ENCODE peak calls at places on chromosomes 1 and 21, in seven cellular contexts. Y, P, D, X, J, R and A are unnamed samples. For H3K9me3, H3K4me1 and H3K36me3, the result is how much of the 10 kb centered on the place peaks cover.

GRCh38 chr1:9798236-9799130 is 25.3 kb downstream of the CLSTN1 start:
- DNase-seq in X (no peak), J (no peak), R (no peak), Y (no peak), P (peak), D (no peak), A (no peak)

GRCh38 chr1:21341022-21341421 is 50.8 kb upstream of the ECE1 start:
- DNase-seq in J (no peak), R (no peak), P (no peak), Y (no peak), X (no peak), D (no peak), A (no peak)

GRCh38 chr1:9128161-9128519 is 762 bp downstream of the GPR157 start:
- DNase-seq in J (no peak), Y (no peak), P (no peak), D (no peak), R (no peak), X (peak), A (no peak)

GRCh38 chr1:3237994-3238704 is 169.1 kb downstream of the PRDM16 start:
- DNase-seq in P (no peak), J (no peak), R (no peak), Y (no peak), X (peak), D (no peak), A (no peak)

GRCh38 chr1:191870490-191870889 is 287.8 kb upstream of the RGS18 start:
- DNase-seq in D (no peak), X (no peak), Y (no peak), P (no peak), R (no peak), J (no peak), A (no peak)

GRCh38 chr1:41495171-41495948 is 10.9 kb upstream of the EDN2 start:
- DNase-seq in D (no peak), P (no peak), J (no peak), R (no peak), Y (peak), X (peak), A (no peak)

GRCh38 chr1:39359028-39359570 is 132.3 kb upstream of the BMP8A start:
- DNase-seq in P (peak), Y (no peak), R (no peak), X (no peak), D (no peak), J (no peak), A (no peak)

GRCh38 chr1:178542554-178543290 is 29.8 kb downstream of the TEX35 start:
- DNase-seq in J (peak), P (peak), Y (peak), X (peak), D (peak), R (peak), A (no peak)

GRCh38 chr1:162846256-162847212 is 14.4 kb downstream of the CCDC190 start:
- DNase-seq in J (no peak), D (no peak), P (no peak), Y (peak), R (no peak), X (peak), A (no peak)

GRCh38 chr1:44557756-44558155 is 116.5 kb downstream of the TMEM53 start:
- DNase-seq in J (no peak), R (no peak), Y (peak), X (no peak), P (no peak), D (no peak), A (peak)

GRCh38 chr1:16984717-16985116 is 4.3 kb upstream of the MFAP2 start:
- DNase-seq in Y (peak), D (no peak), R (no peak), X (no peak), P (peak), J (peak), A (peak)

GRCh38 chr1:74895411-74895810 is 162.5 kb downstream of the TYW3 start:
- DNase-seq in R (no peak), D (no peak), Y (no peak), J (no peak), X (no peak), P (no peak), A (no peak)

GRCh38 chr21:29610960-29611359 is 312.2 kb downstream of the BACH1 start:
- DNase-seq in Y (no peak), X (no peak), J (no peak), P (no peak), R (no peak), D (no peak), A (no peak)

GRCh38 chr21:40146201-40146890 is 279.1 kb downstream of the PCP4 start:
- DNase-seq in Y (no peak), P (no peak), X (no peak), D (no peak), J (no peak), R (no peak), A (no peak)

GRCh38 chr21:46082638-46083270 is 15.2 kb upstream of the COL6A2 start:
- DNase-seq in Y (no peak), D (no peak), R (peak), J (no peak), P (no peak), X (peak), A (no peak)

GRCh38 chr1:165954940-165955339 is 127.5 kb downstream of the UCK2 start:
- DNase-seq in X (no peak), Y (peak), R (no peak), D (no peak), P (no peak), J (peak), A (no peak)

GRCh38 chr1:53120659-53121058 is 21.8 kb downstream of the SLC1A7 start:
- DNase-seq in X (no peak), R (no peak), J (no peak), Y (no peak), D (no peak), P (no peak), A (no peak)

GRCh38 chr1:209029737-209030136 is 553.8 kb upstream of the CAMK1G start:
- DNase-seq in J (no peak), Y (no peak), D (no peak), P (no peak), R (no peak), X (no peak), A (no peak)

GRCh38 chr1:117686907-117687306 is 81.1 kb downstream of the TENT5C start:
- DNase-seq in Y (no peak), J (no peak), P (no peak), X (no peak), R (no peak), D (no peak), A (no peak)

GRCh38 chr1:97123717-97124446 is 402.3 kb downstream of the PTBP2 start:
- DNase-seq in P (peak), Y (no peak), X (no peak), J (no peak), R (no peak), D (no peak), A (no peak)

GRCh38 chr1:168520052-168520751 is 23.6 kb downstream of the XCL2 start:
- DNase-seq in P (no peak), D (no peak), Y (no peak), X (no peak), R (peak), J (no peak), A (no peak)

GRCh38 chr1:191752342-191752741 is 405.9 kb upstream of the RGS18 start:
- DNase-seq in R (no peak), P (no peak), D (no peak), X (no peak), Y (peak), J (no peak), A (no peak)

GRCh38 chr1:214584805-214585766 is 17.9 kb upstream of the CENPF start:
- DNase-seq in P (no peak), X (no peak), R (no peak), J (no peak), Y (peak), D (no peak), A (no peak)

GRCh38 chr1:27111771-27112573 is 43.0 kb downstream of the SLC9A1 start:
- DNase-seq in X (peak), Y (peak), D (peak), J (peak), P (peak), R (peak), A (peak)

GRCh38 chr1:14486401-14487110 is 111.9 kb upstream of the KAZN start:
- DNase-seq in J (peak), Y (no peak), X (no peak), D (no peak), P (peak), R (no peak), A (peak)

GRCh38 chr1:33298623-33299277 is 22.1 kb downstream of the A3GALT2 start:
- DNase-seq in R (peak), J (peak), Y (peak), X (peak), P (peak), D (no peak), A (peak)

GRCh38 chr1:223056802-223057201 is 86.2 kb downstream of the TLR5 start:
- DNase-seq in D (no peak), R (no peak), X (no peak), J (no peak), P (no peak), Y (no peak), A (no peak)

GRCh38 chr1:92168657-92169056 is 49.1 kb upstream of the C1orf146 start:
- DNase-seq in X (no peak), Y (peak), D (no peak), P (no peak), R (no peak), J (no peak), A (no peak)

GRCh38 chr1:84327830-84328229 is 26.3 kb downstream of the SAMD13 start:
- DNase-seq in R (no peak), P (no peak), X (no peak), Y (no peak), J (no peak), D (no peak), A (no peak)
- H3K9me3 ChIP-seq in R (under half), P (under half), X (under half), Y (under half), J (under half), D (under half), A (under half)

DNA sequence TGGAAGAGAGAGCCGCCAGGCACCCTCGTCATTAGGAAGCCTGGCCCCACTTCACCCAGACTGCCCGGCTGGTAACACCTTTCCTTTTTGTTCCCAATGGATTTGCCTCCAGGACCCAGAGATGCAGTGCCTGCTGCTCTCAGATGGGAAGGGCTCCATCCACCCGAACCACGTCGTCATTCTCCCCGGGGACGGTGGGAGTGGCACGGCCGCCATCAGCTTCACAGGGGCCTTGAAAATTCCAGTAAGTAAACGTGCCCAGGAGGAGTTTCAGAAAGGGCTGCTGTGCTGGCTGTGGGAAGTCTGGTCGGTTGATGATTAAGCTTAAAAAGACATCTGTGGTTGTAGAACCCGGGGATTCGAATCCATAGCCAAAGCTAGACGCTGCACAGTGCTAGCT is 45.2 kb downstream of the SLC37A1 start:
- DNase-seq in J (no peak), D (no peak), P (peak), R (peak), Y (no peak), X (peak), A (no peak)
- H3K4me1 ChIP-seq in J (under half), D (under half), P (under half), R (under half), Y (under half), X (under half), A (under half)

GRCh38 chr1:151418048-151418447 is 18.7 kb downstream of the PSMB4 start:
- DNase-seq in X (no peak), J (no peak), D (no peak), Y (no peak), R (no peak), P (no peak), A (no peak)
- H3K36me3 ChIP-seq in X (under half), J (half or more), D (half or more), Y (half or more), R (half or more), P (under half), A (half or more)

DNA sequence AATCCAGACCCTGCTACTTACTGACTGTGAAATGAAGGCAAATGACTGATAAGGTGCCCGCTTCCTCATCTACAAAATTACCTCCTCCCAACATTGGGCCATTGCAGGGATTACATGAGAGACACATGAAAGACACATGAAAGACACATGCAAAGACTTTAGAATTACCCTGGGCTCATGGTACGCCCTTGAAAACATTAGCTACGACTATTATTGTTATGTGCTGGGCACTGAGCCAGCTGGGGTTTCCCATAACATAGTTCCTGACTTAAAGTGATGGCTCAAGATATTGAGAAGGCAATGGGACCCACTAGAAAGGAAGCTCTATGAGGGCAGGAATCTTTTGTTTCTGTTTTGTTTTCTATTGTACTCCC is 43.7 kb upstream of the KANK4 start:
- DNase-seq in X (no peak), D (no peak), J (no peak), Y (peak), R (no peak), P (no peak), A (no peak)
- H3K9me3 ChIP-seq in X (under half), D (under half), J (under half), Y (under half), R (under half), P (under half), A (under half)

GRCh38 chr1:109619655-109620395 is at the start of gene AMPD2:
- DNase-seq in D (no peak), P (peak), Y (peak), R (peak), J (peak), X (peak), A (no peak)

GRCh38 chr1:109619405-109619654 is at the start of gene GNAT2:
- DNase-seq in Y (no peak), J (no peak), P (no peak), R (no peak), D (no peak), X (no peak), A (no peak)

GRCh38 chr1:109621402-109622101 is 1.9 kb downstream of the AMPD2 start:
- DNase-seq in Y (no peak), X (no peak), D (no peak), P (no peak), J (no peak), R (no peak), A (no peak)

GRCh38 chr1:109620890-109621289 is 1.3 kb downstream of the AMPD2 start:
- DNase-seq in P (peak), R (peak), J (peak), D (peak), Y (peak), X (peak), A (peak)

DNA sequence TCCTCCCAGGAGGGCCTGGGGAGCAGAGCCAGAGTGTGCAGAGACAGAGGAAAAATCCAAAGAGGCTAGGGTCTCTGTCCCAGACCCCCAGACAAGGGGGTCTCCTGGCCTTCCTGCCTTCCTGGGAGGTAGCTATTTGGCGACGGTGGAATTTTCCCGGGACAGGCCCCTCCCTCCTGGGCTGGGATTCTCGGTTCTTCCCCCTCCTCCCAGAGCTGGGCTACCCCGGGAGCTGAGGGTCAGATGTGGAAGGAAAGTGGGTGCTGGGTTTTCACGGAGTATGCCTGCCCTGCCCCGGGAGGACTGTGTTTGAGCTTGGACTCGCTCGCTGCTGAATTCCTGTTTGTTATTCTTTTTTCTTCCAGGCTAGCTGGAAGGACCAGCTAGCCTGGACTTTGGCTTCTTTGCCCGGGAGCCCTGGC is 770 bp downstream of the AMPD2 start:
- DNase-seq in R (no peak), D (no peak), Y (peak), X (no peak), P (peak), J (peak), A (no peak)
- H3K4me1 ChIP-seq in R (half or more), D (under half), Y (under half), X (under half), P (under half), J (under half), A (under half)

DNA sequence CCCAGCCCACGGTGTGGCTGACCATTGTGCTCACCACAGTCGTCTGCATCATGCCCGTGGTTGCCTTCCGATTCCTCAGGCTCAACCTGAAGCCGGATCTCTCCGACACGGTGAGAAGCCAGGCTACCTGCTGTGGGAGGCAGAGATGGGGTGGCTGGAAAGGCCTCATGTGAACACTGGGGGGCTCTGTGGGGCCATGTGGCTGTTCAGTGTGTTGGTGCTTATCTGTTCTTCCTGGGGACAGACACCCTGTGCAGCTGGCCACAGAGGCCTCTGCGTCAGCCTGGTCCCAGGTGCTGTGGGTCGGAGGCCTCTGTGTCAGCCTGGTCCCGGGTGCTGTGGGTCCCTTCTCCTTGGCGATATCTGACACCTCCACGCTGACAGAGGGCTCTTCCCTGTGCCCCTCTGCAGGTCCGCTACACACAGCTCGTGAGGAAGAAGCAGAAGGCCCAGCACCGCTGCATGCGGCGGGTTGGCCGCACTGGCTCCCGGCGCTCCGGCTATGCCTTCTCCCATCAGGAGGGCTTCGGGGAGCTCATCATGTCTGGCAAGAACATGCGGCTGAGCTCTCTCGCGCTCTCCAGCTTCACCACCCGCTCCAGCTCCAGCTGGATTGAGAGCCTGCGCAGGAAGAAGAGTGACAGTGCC is 23.2 kb downstream of the ATP8B2 start:
- DNase-seq in P (no peak), X (no peak), D (no peak), R (no peak), Y (no peak), J (no peak), A (no peak)
- H3K36me3 ChIP-seq in P (under half), X (under half), D (half or more), R (half or more), Y (under half), J (half or more), A (under half)

DNA sequence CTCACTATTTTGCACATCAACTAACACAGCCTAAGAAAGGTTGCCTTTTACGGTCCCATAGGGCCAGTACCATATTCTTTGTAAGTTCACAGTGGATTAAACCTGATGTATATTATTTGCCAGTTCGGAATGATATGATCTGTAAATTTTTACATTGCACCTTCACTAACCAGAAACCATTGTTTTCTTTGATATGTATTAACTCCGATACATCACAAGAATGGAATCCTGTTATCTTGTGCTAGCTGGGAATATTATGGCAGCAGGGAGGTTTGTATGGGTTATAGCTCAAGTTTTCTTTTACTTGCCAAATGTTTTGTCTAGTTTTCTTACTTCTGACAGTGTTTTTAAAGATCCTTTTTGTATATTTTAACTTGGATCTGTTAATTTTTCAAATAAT is 51.4 kb upstream of the S1PR1 start:
- DNase-seq in R (no peak), Y (no peak), P (no peak), D (no peak), X (no peak), J (no peak), A (no peak)
- H3K9me3 ChIP-seq in R (under half), Y (under half), P (under half), D (under half), X (under half), J (under half), A (under half)

DNA sequence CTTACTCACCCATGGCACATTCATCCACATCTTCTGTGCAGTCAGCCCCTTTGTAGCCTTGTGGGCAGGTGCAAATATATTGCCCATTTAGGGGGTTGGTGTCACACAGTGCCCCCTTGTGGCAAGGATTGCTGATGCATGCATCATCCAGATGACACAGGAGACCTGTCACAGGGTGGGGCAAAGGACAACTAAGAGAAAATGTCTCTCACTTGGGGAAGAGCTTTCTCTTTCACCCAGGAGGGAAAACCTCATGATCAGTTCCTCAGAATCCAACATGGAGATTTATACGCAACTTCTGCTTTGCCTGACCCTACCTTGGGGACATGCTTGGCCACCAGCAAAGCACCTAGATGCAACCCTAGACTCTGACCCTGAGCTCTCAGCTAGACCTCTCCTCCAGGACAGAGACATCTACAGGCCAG is 71.8 kb upstream of the ADAM30 start:
- DNase-seq in X (peak), J (peak), Y (peak), P (no peak), R (peak), D (no peak), A (no peak)
- H3K4me1 ChIP-seq in X (under half), J (under half), Y (under half), P (under half), R (under half), D (under half), A (under half)

GRCh38 chr1:185144233-185144632 is 12.5 kb downstream of the TRMT1L start:
- DNase-seq in R (no peak), Y (no peak), X (no peak), J (no peak), P (no peak), D (no peak), A (no peak)

GRCh38 chr1:185138146-185138545 is 18.6 kb downstream of the TRMT1L start:
- DNase-seq in X (no peak), J (no peak), P (no peak), Y (no peak), D (no peak), R (no peak), A (no peak)

GRCh38 chr1:185139231-185139630 is 17.5 kb downstream of the TRMT1L start:
- DNase-seq in X (no peak), P (no peak), R (no peak), Y (peak), D (no peak), J (no peak), A (no peak)
- H3K36me3 ChIP-seq in X (under half), P (under half), R (half or more), Y (under half), D (half or more), J (half or more), A (half or more)